ENCODE peak calls at places on chromosome 7, in ten cellular contexts. N, A, T, J, K, W, Q, R, O and Y are unnamed samples.

GRCh38 chr7:108406474-108406873 is 49.8 kb downstream of the NRCAM start:
- DNase-seq in N (no peak), A (no peak), T (peak; percentile 11), J (no peak), K (no peak), W (peak; percentile 81), Q (no peak), R (no peak), O (no peak), Y (no peak)

GRCh38 chr7:123580406-123581161 is 21.0 kb upstream of the ASB15 start:
- DNase-seq in N (no peak), A (no peak), T (no peak), J (no peak), K (no peak), W (peak; percentile 72), Q (no peak), R (no peak), O (no peak), Y (peak; percentile 53)

GRCh38 chr7:1256621-1257020 is 23.9 kb downstream of the UNCX start:
- DNase-seq in N (no peak), A (no peak), T (no peak), J (no peak), K (no peak), W (no peak), Q (peak; percentile 30), R (no peak), O (no peak), Y (no peak)

GRCh38 chr7:47190462-47190861 is 391.4 kb downstream of the TNS3 start:
- DNase-seq in N (no peak), A (no peak), T (no peak), J (no peak), K (no peak), W (no peak), Q (no peak), R (peak; percentile 36), O (no peak), Y (no peak)

GRCh38 chr7:35258891-35259537 is 5.1 kb upstream of the TBX20 start:
- DNase-seq in N (no peak), A (no peak), T (no peak), J (no peak), K (no peak), W (peak; percentile 30), Q (no peak), R (no peak), O (no peak), Y (no peak)

GRCh38 chr7:110835209-110835608 is 255.7 kb upstream of the LRRN3 start:
- DNase-seq in N (no peak), A (no peak), T (no peak), J (no peak), K (peak; percentile 13), W (no peak), Q (no peak), R (no peak), O (no peak), Y (peak; percentile 12)

GRCh38 chr7:12385364-12385786 is 18.3 kb downstream of the VWDE start:
- DNase-seq in N (no peak), A (no peak), T (no peak), J (no peak), K (no peak), W (no peak), Q (no peak), R (no peak), O (no peak), Y (no peak)

GRCh38 chr7:86453454-86453853 is 190.3 kb upstream of the GRM3 start:
- DNase-seq in N (no peak), A (no peak), T (no peak), J (no peak), K (no peak), W (no peak), Q (no peak), R (no peak), O (no peak), Y (no peak)

GRCh38 chr7:100867796-100868485 is 754 bp downstream of the TRIP6 start:
- DNase-seq in N (no peak), A (no peak), T (no peak), J (no peak), K (no peak), W (no peak), Q (no peak), R (no peak), O (no peak), Y (no peak)
- H3K4me3 ChIP-seq in N (no peak overlapping the region), A (peak overlapping the region; percentile 99), T (peak overlapping the region; percentile 90), J (peak overlapping the region; percentile 84), K (peak overlapping the region; percentile 57), W (peak overlapping the region; percentile 80), Q (peak overlapping the region; percentile 86), R (peak overlapping the region; percentile 64), O (peak overlapping the region; percentile 69), Y (no peak overlapping the region)

GRCh38 chr7:131670401-131670800 is 114.0 kb upstream of the PODXL start:
- DNase-seq in N (no peak), A (no peak), T (no peak), J (no peak), K (no peak), W (no peak), Q (no peak), R (no peak), O (no peak), Y (no peak)

GRCh38 chr7:131667699-131668098 is 111.3 kb upstream of the PODXL start:
- DNase-seq in N (no peak), A (no peak), T (no peak), J (no peak), K (no peak), W (no peak), Q (no peak), R (no peak), O (no peak), Y (no peak)

GRCh38 chr7:131664570-131664969 is 108.1 kb upstream of the PODXL start:
- DNase-seq in N (no peak), A (no peak), T (no peak), J (no peak), K (no peak), W (no peak), Q (no peak), R (no peak), O (no peak), Y (no peak)

GRCh38 chr7:131665021-131665420 is 108.6 kb upstream of the PODXL start:
- DNase-seq in N (no peak), A (no peak), T (no peak), J (no peak), K (no peak), W (no peak), Q (no peak), R (no peak), O (no peak), Y (no peak)
- H3K4me3 ChIP-seq in N (no peak overlapping the region), A (no peak overlapping the region), T (no peak overlapping the region), J (no peak overlapping the region), K (no peak overlapping the region), W (no peak overlapping the region), Q (no peak overlapping the region), R (no peak overlapping the region), O (no peak overlapping the region), Y (no peak overlapping the region)

DNA sequence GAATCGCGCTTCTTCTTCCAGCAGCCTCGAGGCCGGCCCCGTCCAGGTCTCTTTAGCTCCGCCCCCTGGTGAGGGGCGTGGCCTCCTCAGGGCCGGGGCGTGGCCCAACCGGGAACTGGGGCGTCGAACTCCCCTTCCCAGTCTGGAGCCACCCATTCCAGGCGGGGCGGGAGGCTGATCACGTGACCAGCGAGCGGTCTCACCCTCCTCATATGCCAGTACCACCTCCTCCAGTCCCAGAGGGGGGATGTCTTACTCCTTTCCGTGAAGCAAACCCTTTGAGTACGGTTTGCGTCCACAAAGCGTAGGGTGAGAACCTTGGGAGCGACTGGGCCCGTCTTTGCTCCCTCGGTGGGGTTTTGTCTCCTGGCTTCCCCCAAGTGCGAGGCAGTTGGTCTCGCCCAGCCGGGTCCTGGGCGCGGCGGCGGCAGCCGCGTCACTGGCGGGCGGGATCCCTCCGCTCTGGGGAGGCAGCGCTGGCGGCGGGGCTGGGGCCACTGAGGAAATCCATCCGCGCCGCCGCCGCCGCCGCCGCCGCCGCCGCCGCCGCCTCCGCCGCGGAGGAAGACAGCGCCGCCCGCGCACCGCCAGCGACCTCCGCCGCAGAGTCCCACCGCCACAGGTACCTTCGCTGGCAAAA is at the start of gene GNB2:
- DNase-seq in N (peak; percentile 97), A (peak; percentile 96), T (peak; percentile 99), J (peak; percentile 99), K (peak; percentile 99), W (peak; percentile 100), Q (peak; percentile 99), R (peak; percentile 99), O (peak; percentile 90), Y (peak; percentile 98)
- H3K4me3 ChIP-seq in N (peak within 1 kb of the TSS; percentile 91), A (peak within 1 kb of the TSS; percentile 86), T (peak within 1 kb of the TSS; percentile 90), J (peak within 1 kb of the TSS; percentile 99), K (peak within 1 kb of the TSS; percentile 99), W (peak within 1 kb of the TSS; percentile 96), Q (peak within 1 kb of the TSS; percentile 95), R (peak within 1 kb of the TSS; percentile 75), O (peak within 1 kb of the TSS; percentile 77), Y (peak within 1 kb of the TSS; percentile 85)

GRCh38 chr7:97019710-97020109 is 4.9 kb downstream of the DLX5 start:
- DNase-seq in N (no peak), A (no peak), T (no peak), J (no peak), K (no peak), W (no peak), Q (no peak), R (no peak), O (no peak), Y (no peak)
- H3K4me3 ChIP-seq in N (no peak overlapping the region), A (no peak overlapping the region), T (no peak overlapping the region), J (no peak overlapping the region), K (no peak overlapping the region), W (no peak overlapping the region), Q (no peak overlapping the region), R (no peak overlapping the region), O (no peak overlapping the region), Y (no peak overlapping the region)

GRCh38 chr7:27193335-27194001 is 6.4 kb downstream of the HOXA13 start:
- DNase-seq in N (no peak), A (no peak), T (no peak), J (no peak), K (peak; percentile 33), W (no peak), Q (no peak), R (no peak), O (no peak), Y (no peak)
- H3K4me3 ChIP-seq in N (no peak overlapping the region), A (peak overlapping the region; percentile 83), T (no peak overlapping the region), J (peak overlapping the region; percentile 54), K (peak overlapping the region; percentile 81), W (no peak overlapping the region), Q (peak overlapping the region; percentile 46), R (no peak overlapping the region), O (no peak overlapping the region), Y (no peak overlapping the region)

DNA sequence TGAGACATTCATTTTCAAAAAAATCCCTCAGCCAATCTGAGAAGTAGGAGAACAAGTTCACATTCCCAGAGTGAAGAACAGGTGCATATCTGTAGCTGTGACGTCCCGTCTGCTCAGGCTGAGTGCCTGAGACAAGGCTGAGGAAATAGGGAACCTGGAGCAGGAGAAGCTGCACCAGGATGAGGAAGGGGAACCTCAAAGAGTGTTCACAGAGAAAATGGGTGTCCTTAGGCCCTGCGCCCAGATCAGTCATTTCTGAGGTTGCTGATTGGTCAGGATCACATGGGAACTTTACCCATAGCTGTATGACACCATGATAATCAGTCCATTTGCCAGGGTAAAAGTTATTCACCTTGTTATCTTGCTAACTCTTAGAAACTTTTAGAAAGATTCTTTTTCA is 34.2 kb upstream of the TARP start:
- DNase-seq in N (no peak), A (no peak), T (no peak), J (no peak), K (no peak), W (no peak), Q (no peak), R (no peak), O (no peak), Y (no peak)
- H3K4me3 ChIP-seq in N (no peak overlapping the region), A (no peak overlapping the region), T (no peak overlapping the region), J (no peak overlapping the region), K (no peak overlapping the region), W (no peak overlapping the region), Q (no peak overlapping the region), R (no peak overlapping the region), O (no peak overlapping the region), Y (no peak overlapping the region)